ENCODE peak calls at places on chromosomes 4 and X, in seven cellular contexts. M, K, B, J, E, H and S are unnamed samples. For H3K36me3, the result is how much of the 10 kb centered on the place peaks cover.

GRCh38 chrX:13533726-13534125 is 35.7 kb upstream of the EGFL6 start:
- DNase-seq in H (no peak), B (peak), M (no peak), K (no peak), E (no peak), J (no peak), S (no peak)

GRCh38 chr4:152864361-152864760 is 71.8 kb upstream of the FHDC1 start:
- DNase-seq in E (no peak), M (no peak), H (no peak), K (no peak), J (no peak), B (no peak), S (no peak)

GRCh38 chr4:48602763-48603162 is 112.7 kb downstream of the ZAR1 start:
- DNase-seq in M (no peak), K (no peak), B (peak), J (no peak), E (no peak), H (no peak), S (no peak)

GRCh38 chrX:133580630-133581029 is 165.3 kb upstream of the GPC4 start:
- DNase-seq in B (peak), J (no peak), M (no peak), E (no peak), H (no peak), K (no peak), S (no peak)

GRCh38 chr4:143406523-143406922 is 69.8 kb downstream of the GAB1 start:
- DNase-seq in E (peak), B (peak), J (no peak), K (no peak), H (no peak), M (peak), S (peak)

GRCh38 chrX:11435568-11435967 is 142.4 kb downstream of the AMELX start:
- DNase-seq in M (no peak), E (no peak), J (no peak), K (no peak), H (no peak), B (peak), S (no peak)

GRCh38 chr4:80259012-80259411 is 7.5 kb upstream of the FGF5 start:
- DNase-seq in M (no peak), K (no peak), E (no peak), J (no peak), B (no peak), H (no peak), S (no peak)

GRCh38 chrX:119647552-119648420 is 41.6 kb upstream of the NKRF start:
- DNase-seq in H (no peak), J (no peak), E (no peak), M (no peak), B (no peak), K (no peak), S (no peak)

GRCh38 chr4:106266201-106266600 is 49.8 kb downstream of the TBCK start:
- DNase-seq in J (no peak), M (no peak), K (no peak), H (no peak), B (peak), E (no peak), S (peak)

GRCh38 chr4:153079824-153080486 is 124.3 kb upstream of the TRIM2 start:
- DNase-seq in K (no peak), J (no peak), B (no peak), M (no peak), H (no peak), E (no peak), S (no peak)

GRCh38 chr4:156815717-156816319 is 155.8 kb downstream of the PDGFC start:
- DNase-seq in H (no peak), K (no peak), M (no peak), J (no peak), B (no peak), E (no peak), S (peak)

GRCh38 chr4:174119051-174119450 is 164.4 kb downstream of the FBXO8 start:
- DNase-seq in H (no peak), K (no peak), E (no peak), M (no peak), B (peak), J (no peak), S (peak)

GRCh38 chr4:4395849-4396627 is 9.1 kb downstream of the NSG1 start:
- DNase-seq in J (no peak), B (peak), E (no peak), K (no peak), M (no peak), H (no peak), S (peak)

GRCh38 chr4:1211371-1211770 is 37.6 kb downstream of the CTBP1 start:
- DNase-seq in M (peak), J (peak), H (no peak), K (peak), B (no peak), E (no peak), S (no peak)

GRCh38 chrX:123771449-123772064 is 38.7 kb upstream of the THOC2 start:
- DNase-seq in H (no peak), J (no peak), K (no peak), B (no peak), M (no peak), E (no peak), S (no peak)

GRCh38 chr4:155818639-155819038 is 47.4 kb downstream of the ASIC5 start:
- DNase-seq in J (no peak), K (no peak), B (no peak), E (no peak), H (no peak), M (no peak), S (no peak)

GRCh38 chrX:110089656-110090404 is 86.9 kb downstream of the TMEM164 start:
- DNase-seq in K (no peak), J (no peak), B (no peak), E (no peak), H (no peak), M (no peak), S (no peak)

GRCh38 chrX:12973561-12974216 is 1.2 kb upstream of the TMSB4X start:
- DNase-seq in B (no peak), E (no peak), J (peak), K (peak), H (peak), M (peak), S (no peak)

GRCh38 chr4:7738458-7739076 is 201.1 kb downstream of the AFAP1 start:
- DNase-seq in K (peak), E (no peak), M (peak), H (no peak), B (no peak), J (no peak), S (no peak)

GRCh38 chrX:17725176-17725575 is 12.1 kb upstream of the SCML1 start:
- DNase-seq in E (no peak), B (no peak), H (no peak), J (no peak), M (no peak), K (no peak), S (no peak)

GRCh38 chrX:129655547-129656248 is 942 bp upstream of the APLN start:
- DNase-seq in B (no peak), E (no peak), K (no peak), M (no peak), J (no peak), H (no peak), S (no peak)

GRCh38 chr4:75552452-75552851 is 3.4 kb upstream of the ODAPH start:
- DNase-seq in J (no peak), B (no peak), M (no peak), K (no peak), H (no peak), E (no peak), S (no peak)

GRCh38 chr4:7154351-7154981 is 37.9 kb upstream of the SORCS2 start:
- DNase-seq in J (peak), E (no peak), B (no peak), H (no peak), M (no peak), K (peak), S (no peak)

GRCh38 chr4:140693577-140693976 is 62.6 kb downstream of the TBC1D9 start:
- DNase-seq in B (peak), H (no peak), J (no peak), E (no peak), K (no peak), M (no peak), S (no peak)

GRCh38 chr4:182502074-182502473 is 258.9 kb downstream of the TENM3 start:
- DNase-seq in M (no peak), J (no peak), H (no peak), K (no peak), E (no peak), B (no peak), S (no peak)

GRCh38 chr4:113823291-113823659 is 61.7 kb upstream of the CAMK2D start:
- DNase-seq in K (no peak), J (no peak), B (no peak), E (no peak), H (no peak), M (no peak), S (no peak)

GRCh38 chr4:132180020-132180427 is 969.1 kb upstream of the PCDH10 start:
- DNase-seq in M (no peak), E (no peak), J (no peak), B (peak), K (no peak), H (no peak), S (no peak)

GRCh38 chrX:136588060-136588459 is 56.0 kb downstream of the VGLL1 start:
- DNase-seq in E (no peak), B (no peak), H (no peak), J (no peak), K (no peak), M (no peak), S (no peak)

GRCh38 chrX:152212969-152213368 is 74.6 kb upstream of the MAGEA10 start:
- DNase-seq in E (no peak), B (no peak), M (no peak), H (no peak), J (no peak), K (no peak), S (no peak)

GRCh38 chrX:7120578-7121219 is 26.8 kb upstream of the STS start:
- DNase-seq in H (no peak), J (no peak), M (no peak), B (peak), E (no peak), K (no peak), S (peak)

GRCh38 chr4:87363552-87363951 is 27.4 kb downstream of the HSD17B11 start:
- DNase-seq in B (peak), J (no peak), H (no peak), K (no peak), E (no peak), M (no peak), S (no peak)

GRCh38 chr4:87365348-87365747 is 25.6 kb downstream of the HSD17B11 start:
- DNase-seq in E (no peak), K (no peak), M (no peak), H (no peak), J (no peak), B (no peak), S (no peak)

GRCh38 chr4:87356832-87357526 is 34.0 kb downstream of the HSD17B11 start:
- DNase-seq in J (no peak), E (no peak), H (no peak), M (no peak), B (no peak), K (no peak), S (no peak)

GRCh38 chr4:87359258-87359657 is 31.7 kb downstream of the HSD17B11 start:
- DNase-seq in J (no peak), H (no peak), E (no peak), M (no peak), K (no peak), B (no peak), S (no peak)

DNA sequence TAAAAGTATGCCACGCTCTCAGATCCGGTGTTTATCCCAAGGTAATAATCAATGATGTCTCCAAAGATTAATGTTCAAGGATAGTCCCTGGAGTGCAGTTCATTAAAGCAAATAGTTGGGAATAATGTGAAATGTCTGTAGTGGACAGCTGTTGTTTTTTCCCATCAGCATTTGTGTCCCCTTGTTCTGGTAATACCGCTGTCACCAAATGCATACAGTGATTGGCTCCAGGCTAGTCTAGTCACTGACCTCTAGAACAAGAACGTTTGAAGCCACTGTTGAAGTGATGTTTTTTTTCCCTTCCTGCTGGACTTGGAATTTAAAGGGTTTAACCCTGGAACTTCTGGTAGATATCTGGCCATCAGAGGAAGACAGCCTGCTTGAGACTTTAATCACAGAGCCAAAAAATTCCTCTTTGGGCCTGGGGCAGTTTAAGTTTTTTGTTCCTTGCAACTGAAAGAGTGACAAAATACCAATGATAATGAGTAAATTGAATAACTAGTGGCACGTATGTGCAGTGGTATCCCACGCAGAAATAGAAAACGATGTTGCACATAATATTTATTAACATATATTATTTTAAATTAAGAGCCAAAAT is 30.6 kb downstream of the HSD17B11 start:
- DNase-seq in K (no peak), B (no peak), M (no peak), H (no peak), E (no peak), J (no peak), S (no peak)
- H3K36me3 ChIP-seq in K (under half), B (under half), M (half or more), H (under half), E (under half), J (under half), S (under half)

GRCh38 chrX:70500826-70501225 is 56.2 kb downstream of the DLG3 start:
- DNase-seq in B (no peak), E (no peak), M (no peak), K (no peak), J (no peak), H (no peak), S (no peak)

GRCh38 chrX:70497026-70497425 is 52.4 kb downstream of the DLG3 start:
- DNase-seq in K (no peak), M (no peak), J (no peak), E (peak), B (no peak), H (no peak), S (no peak)

GRCh38 chrX:70498129-70498528 is 53.5 kb downstream of the DLG3 start:
- DNase-seq in J (no peak), H (no peak), B (no peak), K (no peak), M (no peak), E (no peak), S (no peak)

GRCh38 chrX:70494441-70494840 is 49.8 kb downstream of the DLG3 start:
- DNase-seq in J (no peak), M (no peak), E (no peak), H (no peak), K (no peak), B (no peak), S (no peak)

GRCh38 chrX:70496491-70496890 is 51.9 kb downstream of the DLG3 start:
- DNase-seq in H (no peak), K (no peak), M (no peak), E (no peak), B (no peak), J (no peak), S (no peak)
- H3K36me3 ChIP-seq in H (under half), K (under half), M (under half), E (under half), B (under half), J (under half), S (under half)

DNA sequence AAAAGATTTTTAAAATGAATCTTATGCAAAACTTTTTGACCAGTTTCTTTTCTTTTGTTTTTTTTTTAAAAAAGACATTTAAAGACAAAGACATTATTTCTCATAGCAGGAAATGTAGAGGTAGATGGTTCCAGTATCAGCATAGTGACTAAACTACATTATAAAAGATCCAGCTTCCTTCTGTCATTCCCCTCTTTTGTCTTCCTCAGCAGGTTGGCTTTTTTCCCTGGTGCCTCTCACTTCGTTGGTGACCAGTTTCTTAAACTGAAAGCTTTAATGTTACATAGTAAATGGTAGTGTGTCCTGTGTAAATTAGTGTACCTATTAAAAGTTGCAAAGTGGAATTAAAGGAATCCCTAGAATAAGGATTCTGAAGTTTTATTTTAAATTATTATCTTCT is 36.1 kb downstream of the DCK start:
- DNase-seq in B (no peak), H (no peak), K (no peak), E (no peak), J (no peak), M (no peak), S (no peak)
- H3K36me3 ChIP-seq in B (under half), H (under half), K (under half), E (under half), J (under half), M (under half), S (under half)

GRCh38 chr4:184694412-184694956 is 39.4 kb downstream of the CENPU start:
- DNase-seq in M (no peak), J (no peak), B (no peak), H (no peak), E (no peak), K (no peak), S (no peak)
- H3K36me3 ChIP-seq in M (under half), J (under half), B (under half), H (under half), E (under half), K (under half), S (under half)

GRCh38 chr4:40357738-40358137 is 22.6 kb downstream of the CHRNA9 start:
- DNase-seq in B (no peak), J (no peak), K (no peak), E (no peak), H (no peak), M (no peak), S (no peak)
- H3K36me3 ChIP-seq in B (under half), J (under half), K (under half), E (under half), H (under half), M (under half), S (under half)

DNA sequence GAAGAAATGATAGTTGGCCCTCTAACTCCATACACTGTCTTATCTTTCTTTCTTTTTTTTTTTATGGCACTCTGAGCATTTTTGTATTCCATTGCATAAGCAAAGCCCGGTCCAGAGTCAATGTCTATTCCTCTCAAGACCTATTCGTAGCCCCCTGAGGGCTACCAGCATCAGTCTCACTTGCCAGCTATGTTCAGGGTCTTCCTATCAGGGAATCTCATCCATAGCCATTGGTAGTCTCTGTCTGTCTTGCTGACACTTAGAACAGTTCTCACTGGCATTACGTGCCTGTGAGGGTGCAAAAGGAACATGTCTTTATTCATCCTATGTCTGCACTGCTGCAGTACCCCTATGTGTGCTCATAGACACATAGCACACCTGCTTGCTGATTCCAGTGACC is 51.0 kb downstream of the BMP2K start:
- DNase-seq in J (no peak), K (no peak), M (no peak), E (no peak), H (no peak), B (no peak), S (no peak)
- H3K36me3 ChIP-seq in J (under half), K (under half), M (under half), E (under half), H (under half), B (under half), S (under half)